ENCODE peak calls at places on chromosomes 2 and 18, in five cellular contexts. Y is fibroblast of mammary gland, D is lower lobe of right lung, T is AG04449, A is WTC11. I is an unnamed sample.

GRCh38 chr2:55138045-55138444 is 87.8 kb upstream of the RTN4 start:
- DNase-seq in T (no peak), Y (no peak), D (no peak), A (no peak), I (no peak)

GRCh38 chr2:41187683-41188082 is 735.8 kb upstream of the SLC8A1 start:
- DNase-seq in A (no peak), Y (no peak), D (no peak), T (no peak), I (no peak)

GRCh38 chr2:101442667-101443061 is 32.2 kb downstream of the RFX8 start:
- DNase-seq in T (no peak), D (no peak), A (peak), Y (no peak), I (no peak)

GRCh38 chr2:112789186-112789585 is 4.9 kb upstream of the IL1A start:
- DNase-seq in Y (no peak), A (no peak), D (no peak), T (no peak), I (no peak)

GRCh38 chr18:52160652-52161051 is 179.3 kb upstream of the DCC start:
- DNase-seq in A (no peak), D (no peak), Y (no peak), T (no peak), I (no peak)

GRCh38 chr2:98514879-98515570 is 70.4 kb downstream of the INPP4A start:
- DNase-seq in D (no peak), A (no peak), Y (peak), T (no peak), I (no peak)

GRCh38 chr2:111709321-111709720 is 174.7 kb downstream of the ANAPC1 start:
- DNase-seq in Y (no peak), D (no peak), T (no peak), A (no peak), I (no peak)

GRCh38 chr18:62384610-62385097 is 59.5 kb downstream of the TNFRSF11A start:
- DNase-seq in A (peak), Y (no peak), D (no peak), T (no peak), I (no peak)

GRCh38 chr2:45919711-45920111 is 268.2 kb downstream of the PRKCE start:
- DNase-seq in A (no peak), D (no peak), T (no peak), Y (no peak), I (no peak)

DNA sequence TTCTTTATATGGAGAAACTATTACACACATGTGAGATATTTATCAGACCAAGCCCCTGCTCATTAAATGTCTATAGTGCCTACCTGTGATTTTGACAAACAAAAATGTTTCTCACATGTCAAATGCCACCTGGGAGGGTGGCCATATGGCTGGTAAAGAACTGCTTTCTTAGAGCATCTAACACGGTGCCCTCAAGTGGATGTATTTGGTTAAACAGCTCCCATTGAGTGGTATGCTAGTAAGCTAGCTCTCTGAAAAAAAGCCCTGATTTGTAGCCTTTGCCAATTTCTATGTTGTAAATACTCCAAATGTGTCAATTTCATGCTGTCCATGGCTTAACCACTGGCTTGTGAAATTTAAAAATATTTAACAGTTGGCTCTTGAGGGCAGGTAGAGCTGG is 94.6 kb downstream of the PMAIP1 start:
- DNase-seq in T (no peak), A (no peak), Y (peak), D (no peak), I (no peak)
- TF ChIP-seq CTCF in T (peak), A (no peak), Y (peak), D (no peak), I (no peak)

DNA sequence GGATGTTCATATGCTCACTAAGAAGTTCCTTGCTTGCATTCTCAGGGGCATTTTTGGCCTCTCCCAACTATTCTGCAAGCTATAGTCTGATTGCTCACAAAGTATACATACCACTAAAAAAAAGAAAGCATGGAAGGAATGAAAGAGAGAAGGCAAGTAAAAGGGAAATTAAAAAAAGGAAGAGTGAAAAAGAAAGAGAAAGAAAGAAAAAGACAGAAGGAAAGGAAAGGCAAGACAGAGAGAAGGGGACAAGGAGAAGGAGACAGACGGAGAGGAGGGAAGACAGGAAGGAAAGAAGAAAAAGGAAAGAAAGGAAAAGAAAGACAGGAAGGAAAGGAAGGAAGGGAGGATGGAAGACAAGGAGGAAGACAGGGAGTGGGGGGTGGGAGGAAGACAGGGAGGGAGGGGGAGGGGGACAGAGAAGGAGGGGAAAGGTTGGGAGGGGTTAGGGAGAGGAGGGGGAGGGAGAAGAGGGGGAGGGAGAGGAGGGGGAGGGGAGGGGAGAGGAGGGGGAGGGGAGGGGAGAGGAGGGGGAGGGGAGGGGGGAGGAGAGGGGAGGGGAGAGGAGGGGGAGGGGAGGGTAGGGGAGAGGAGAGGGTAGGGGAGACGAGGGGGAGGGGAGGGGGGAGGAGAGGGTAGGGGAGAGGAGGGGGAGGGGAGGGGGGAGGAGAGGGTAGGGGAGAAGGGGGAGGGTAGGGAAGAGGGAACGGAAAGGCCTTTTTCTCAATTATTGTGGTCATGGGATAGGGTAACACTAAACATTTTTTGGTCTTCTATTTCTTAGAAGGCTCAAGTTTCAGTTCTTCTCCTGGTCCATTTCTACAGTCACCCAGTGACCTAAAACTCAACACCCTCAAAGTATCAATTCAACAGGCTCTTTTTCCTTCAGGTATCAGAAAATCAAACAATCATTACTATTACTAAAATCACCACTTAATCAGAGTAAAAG is 50.7 kb downstream of the CERKL start:
- DNase-seq in A (no peak), T (no peak), D (no peak), Y (no peak), I (no peak)
- TF ChIP-seq CTCF in A (no peak), T (no peak), D (no peak), Y (no peak), I (no peak)

GRCh38 chr2:62296034-62296832 is 100.3 kb downstream of the B3GNT2 start:
- DNase-seq in D (no peak), T (no peak), Y (no peak), A (no peak), I (no peak)

GRCh38 chr2:62293490-62294212 is 97.7 kb downstream of the B3GNT2 start:
- DNase-seq in A (peak), Y (peak), T (no peak), D (peak), I (peak)

GRCh38 chr2:62300925-62301324 is 105.0 kb downstream of the B3GNT2 start:
- DNase-seq in T (no peak), D (no peak), Y (no peak), A (no peak), I (no peak)

GRCh38 chr2:62296833-62297641 is 101.1 kb downstream of the B3GNT2 start:
- DNase-seq in Y (no peak), D (no peak), T (no peak), A (no peak), I (no peak)

GRCh38 chr2:62297642-62298010 is 101.7 kb downstream of the B3GNT2 start:
- DNase-seq in Y (peak), D (no peak), A (peak), T (no peak), I (no peak)
- TF ChIP-seq CTCF in Y (peak), D (peak), A (no peak), T (peak), I (no peak)

GRCh38 chr2:43127941-43128561 is 98.4 kb downstream of the ZFP36L2 start:
- DNase-seq in Y (no peak), D (no peak), A (no peak), T (no peak), I (no peak)

GRCh38 chr2:43125090-43125998 is 101.1 kb downstream of the ZFP36L2 start:
- DNase-seq in A (no peak), D (no peak), T (no peak), Y (no peak), I (no peak)

GRCh38 chr2:43126817-43127207 is 99.6 kb downstream of the ZFP36L2 start:
- DNase-seq in Y (no peak), T (no peak), D (no peak), A (no peak), I (no peak)

GRCh38 chr2:43129254-43129653 is 97.2 kb downstream of the ZFP36L2 start:
- DNase-seq in T (no peak), D (no peak), A (no peak), Y (no peak), I (no peak)

DNA sequence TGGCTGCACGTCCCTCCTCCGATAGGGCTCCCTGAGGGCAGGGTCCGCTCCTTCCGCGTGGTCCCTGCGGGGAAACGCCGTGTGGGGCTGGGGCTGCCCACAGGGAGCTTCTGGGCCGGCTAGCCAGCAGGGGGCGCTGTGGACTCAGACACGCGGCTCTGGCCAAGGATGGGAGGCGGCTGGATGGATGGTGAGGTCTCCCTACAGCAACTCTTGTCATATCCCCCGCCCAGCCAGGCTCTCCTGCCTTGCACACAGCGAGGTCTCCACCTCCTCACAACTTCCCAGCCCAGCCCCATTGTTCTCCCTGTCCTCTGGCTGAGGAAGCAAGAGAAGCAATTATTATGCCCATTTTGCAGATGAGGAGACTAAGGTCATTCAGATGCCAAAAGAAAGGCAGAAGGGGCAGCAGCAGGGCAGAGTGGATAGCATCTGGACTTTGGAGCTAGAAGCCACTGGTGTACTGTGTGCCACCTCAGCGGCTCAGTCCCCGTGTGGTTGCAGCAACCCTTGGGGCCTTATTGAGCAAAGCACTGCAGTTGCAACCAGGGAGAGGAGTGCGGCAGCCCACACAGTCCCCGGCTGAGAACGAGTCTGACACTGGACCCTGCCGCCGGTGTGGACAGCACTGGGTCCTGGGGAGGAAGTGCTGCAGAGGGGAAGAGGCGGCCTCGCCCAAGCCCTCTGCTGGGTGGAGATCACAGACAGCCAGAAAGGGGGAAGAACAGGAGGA is 99.0 kb downstream of the ZFP36L2 start:
- DNase-seq in Y (peak), A (peak), D (peak), T (no peak), I (peak)
- TF ChIP-seq CTCF in Y (peak), A (peak), D (peak), T (peak), I (peak)

DNA sequence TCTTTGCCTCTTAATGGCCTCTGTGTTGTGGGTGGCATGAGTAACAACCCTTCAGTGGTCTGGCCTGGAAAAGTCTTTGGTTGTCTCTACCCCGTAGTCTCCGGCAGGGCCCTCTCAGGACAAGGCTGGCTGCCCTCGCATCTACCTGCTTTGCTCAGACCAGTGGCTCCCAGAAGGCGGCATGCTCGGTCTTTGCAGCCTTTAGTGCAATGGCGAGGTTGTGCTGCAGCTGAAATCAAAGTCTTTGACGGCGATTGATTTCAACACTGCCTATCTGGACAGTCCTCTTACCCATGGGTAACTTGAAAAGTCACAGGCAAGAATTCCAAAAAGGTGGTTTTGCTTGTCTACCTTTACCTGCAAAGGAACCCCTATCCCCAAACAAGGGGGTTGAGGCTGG is 95.9 kb downstream of the ALPK2 start:
- DNase-seq in T (no peak), Y (no peak), A (no peak), D (no peak), I (no peak)
- TF ChIP-seq CTCF in T (no peak), Y (no peak), A (no peak), D (no peak), I (no peak)

DNA sequence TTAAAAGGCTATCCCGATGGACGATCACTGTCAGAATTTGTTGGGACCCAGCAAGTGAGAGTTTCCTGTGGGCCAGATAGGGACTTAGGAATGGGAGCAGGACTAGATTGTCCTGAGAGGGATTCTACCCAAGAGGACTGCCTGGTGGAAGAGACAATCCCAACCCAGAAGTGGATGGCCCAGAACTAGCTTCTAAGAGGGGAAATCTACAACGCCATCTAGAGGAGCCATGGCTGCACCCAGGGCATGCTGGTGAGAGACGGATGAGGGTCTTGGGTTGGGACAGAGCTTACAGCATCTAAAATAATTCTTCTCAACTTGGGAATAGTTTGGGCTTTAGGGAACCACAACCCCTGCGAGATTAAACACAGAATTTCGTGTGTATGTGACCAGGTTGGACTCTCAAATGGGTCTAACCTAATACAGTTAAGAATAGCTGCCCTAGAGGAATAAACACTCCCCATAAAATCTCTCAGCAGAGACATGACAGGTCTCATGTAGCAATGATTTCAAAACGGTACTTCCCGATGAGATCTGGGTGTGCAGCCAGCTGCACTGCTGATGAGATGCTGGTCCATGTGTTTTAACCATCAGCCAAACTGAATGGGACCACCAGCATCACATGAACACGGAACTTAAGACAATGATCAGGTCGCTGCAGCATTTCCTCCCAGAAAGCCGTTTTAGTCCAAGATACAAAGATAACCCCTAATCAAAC is 50.8 kb downstream of the CCBE1 start:
- DNase-seq in Y (no peak), T (no peak), A (peak), D (no peak), I (no peak)
- TF ChIP-seq CTCF in Y (peak), T (no peak), A (peak), D (no peak), I (no peak)

DNA sequence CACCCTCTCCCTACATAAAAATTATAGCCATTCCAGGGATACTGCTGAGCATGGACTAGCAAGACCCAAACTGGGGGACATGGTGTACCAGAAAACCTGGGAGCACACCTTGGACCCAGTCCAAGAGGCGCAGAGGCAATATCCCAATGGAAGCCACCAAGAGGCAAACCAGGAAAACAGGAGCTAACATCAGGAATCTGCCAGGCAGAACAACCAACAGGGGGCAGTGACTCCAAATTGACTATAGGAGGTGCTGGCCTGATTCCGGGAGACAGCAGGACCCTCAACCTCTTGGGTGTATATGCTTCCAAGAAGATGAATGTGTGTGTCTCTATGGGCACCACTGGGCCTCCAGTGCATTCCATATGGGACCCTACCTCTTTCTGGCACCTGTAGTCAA is 172.7 kb upstream of the ARL4C start:
- DNase-seq in A (peak), Y (no peak), T (no peak), D (no peak), I (no peak)
- TF ChIP-seq CTCF in A (peak), Y (peak), T (no peak), D (no peak), I (peak)

I was measured in glutamatergic neuron.